ENCODE peak calls at places on chromosomes 4 and X, in six cellular contexts. L is PC-3; W is IMR-90; J is pancreas; B is CD8-positive, alpha-beta T cell; C is fibroblast of the aortic adventitia. G is an unnamed sample.

GRCh38 chr4:181538435-181538834 is 704.8 kb upstream of the TENM3 start:
- DNase-seq in L (no peak), W (no peak), J (no peak), B (no peak), C (no peak), G (no peak)

GRCh38 chrX:43526206-43526605 is 129.9 kb upstream of the MAOA start:
- DNase-seq in L (no peak), W (no peak), J (no peak), B (no peak), C (no peak), G (no peak)

GRCh38 chr4:126268106-126268505 is 953.4 kb downstream of the FAT4 start:
- DNase-seq in L (no peak), W (peak), J (no peak), B (no peak), C (peak), G (no peak)

GRCh38 chr4:176729489-176729888 is 63.2 kb downstream of the VEGFC start:
- DNase-seq in L (no peak), W (peak), J (no peak), B (no peak), C (peak), G (no peak)

GRCh38 chr4:64144994-64145393 is 264.3 kb downstream of the TECRL start:
- DNase-seq in L (peak), W (no peak), J (no peak), B (no peak), C (no peak), G (no peak)

GRCh38 chr4:104064650-104065577 is 345.1 kb upstream of the TACR3 start:
- DNase-seq in L (peak), W (no peak), J (peak), B (no peak), C (peak), G (no peak)

GRCh38 chr4:143667461-143667860 is 33.0 kb downstream of the FREM3 start:
- DNase-seq in L (no peak), W (peak), J (peak), B (no peak), C (peak), G (no peak)

GRCh38 chr4:187363453-187363852 is 632.1 kb upstream of the ZFP42 start:
- DNase-seq in L (no peak), W (no peak), J (no peak), B (no peak), C (no peak), G (no peak)

GRCh38 chr4:77854431-77855111 is 8.1 kb upstream of the MRPL1 start:
- DNase-seq in L (peak), W (no peak), J (no peak), B (peak), C (no peak), G (no peak)

GRCh38 chrX:34877451-34877850 is 65.1 kb upstream of the FAM47B start:
- DNase-seq in L (no peak), W (peak), J (no peak), B (no peak), C (no peak), G (no peak)

GRCh38 chr4:120829113-120829831 is 93.3 kb downstream of the PRDM5 start:
- DNase-seq in L (peak), W (peak), J (no peak), B (no peak), C (peak), G (no peak)

GRCh38 chr4:85677286-85677685 is 202.3 kb downstream of the ARHGAP24 start:
- DNase-seq in L (no peak), W (no peak), J (no peak), B (no peak), C (peak), G (no peak)

GRCh38 chr4:100895572-100896197 is 377.9 kb upstream of the EMCN start:
- DNase-seq in L (no peak), W (no peak), J (no peak), B (no peak), C (peak), G (no peak)

GRCh38 chr4:130479020-130479419 is 1383.1 kb downstream of the C4orf33 start:
- DNase-seq in L (peak), W (peak), J (no peak), B (no peak), C (peak), G (no peak)

GRCh38 chr4:20676773-20677172 is 23.5 kb upstream of the PACRGL start:
- DNase-seq in L (no peak), W (no peak), J (no peak), B (no peak), C (no peak), G (no peak)

GRCh38 chr4:120865985-120866384 is 56.5 kb downstream of the PRDM5 start:
- DNase-seq in L (no peak), W (peak), J (no peak), B (no peak), C (no peak), G (no peak)

GRCh38 chr4:35358001-35358584 is 886.2 kb downstream of the ARAP2 start:
- DNase-seq in L (peak), W (no peak), J (no peak), B (no peak), C (no peak), G (no peak)

GRCh38 chr4:30919458-30919857 is 199.3 kb downstream of the PCDH7 start:
- DNase-seq in L (no peak), W (no peak), J (no peak), B (no peak), C (no peak), G (no peak)

GRCh38 chr4:2812985-2813384 is 20.1 kb downstream of the SH3BP2 start:
- DNase-seq in L (no peak), W (no peak), J (no peak), B (no peak), C (no peak), G (no peak)

GRCh38 chrX:139560221-139560620 is 29.7 kb downstream of the F9 start:
- DNase-seq in L (peak), W (peak), J (no peak), B (no peak), C (peak), G (no peak)

GRCh38 chr4:45442466-45442865 is 681.4 kb downstream of the GABRG1 start:
- DNase-seq in L (peak), W (no peak), J (no peak), B (no peak), C (no peak), G (no peak)
- TF ChIP-seq CTCF in L (peak), W (no peak), J (no peak), B (no peak), C (no peak), G (no peak)

DNA sequence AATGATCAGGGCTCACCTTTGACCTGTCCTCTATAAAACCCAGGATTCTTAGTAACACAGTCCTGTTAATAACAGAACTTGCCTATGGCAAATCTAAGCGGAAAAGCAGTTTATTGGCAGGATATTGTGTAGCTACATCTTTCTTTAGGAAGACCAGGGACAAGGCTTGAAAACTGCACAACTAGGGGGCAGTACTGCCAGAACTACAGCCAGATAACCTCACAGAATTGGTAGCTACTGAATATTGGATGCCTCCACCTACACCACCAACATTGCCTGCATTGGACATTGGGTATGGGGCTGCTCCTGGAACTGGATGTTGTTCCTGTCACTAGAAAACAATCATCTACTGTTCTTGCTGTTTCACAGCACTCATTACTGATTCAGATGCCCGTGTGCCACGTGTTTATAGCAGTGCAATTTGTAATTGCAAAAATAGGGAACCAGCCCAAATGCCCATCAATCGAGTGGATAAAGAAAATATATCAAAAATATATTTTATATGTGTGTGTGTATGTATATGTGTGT is 47.4 kb downstream of the REPS2 start:
- DNase-seq in L (peak), W (no peak), J (no peak), B (no peak), C (no peak), G (no peak)
- TF ChIP-seq CTCF in L (peak), W (no peak), J (no peak), B (no peak), C (peak), G (no peak)

DNA sequence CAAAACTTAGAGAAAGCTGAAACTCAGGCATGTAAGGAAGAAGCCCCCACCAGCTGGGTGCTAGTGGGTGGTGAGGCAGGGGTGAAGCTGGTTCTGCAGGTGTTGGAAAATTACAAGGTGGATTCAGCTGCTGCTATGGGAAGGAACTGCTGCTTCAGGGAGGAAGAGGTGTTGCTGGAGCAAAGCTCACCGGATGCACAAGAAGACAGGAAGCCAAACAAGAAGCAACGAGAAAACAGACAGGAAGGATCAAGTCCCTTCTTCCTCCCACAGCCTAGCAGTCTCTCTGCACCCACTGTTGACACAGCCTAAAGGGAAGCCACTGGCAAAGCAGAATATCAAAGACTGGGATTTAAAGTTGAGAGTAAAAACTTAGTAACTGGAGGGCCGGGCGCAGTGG is 100.2 kb upstream of the JADE1 start:
- DNase-seq in L (no peak), W (no peak), J (no peak), B (no peak), C (no peak), G (no peak)
- TF ChIP-seq CTCF in L (no peak), W (no peak), J (no peak), B (no peak), C (no peak), G (no peak)

GRCh38 chr4:74830928-74831327 is 36.6 kb upstream of the BTC start:
- DNase-seq in L (no peak), W (no peak), J (no peak), B (no peak), C (no peak), G (no peak)
- TF ChIP-seq CTCF in L (peak), W (peak), J (no peak), B (no peak), C (peak), G (no peak)

DNA sequence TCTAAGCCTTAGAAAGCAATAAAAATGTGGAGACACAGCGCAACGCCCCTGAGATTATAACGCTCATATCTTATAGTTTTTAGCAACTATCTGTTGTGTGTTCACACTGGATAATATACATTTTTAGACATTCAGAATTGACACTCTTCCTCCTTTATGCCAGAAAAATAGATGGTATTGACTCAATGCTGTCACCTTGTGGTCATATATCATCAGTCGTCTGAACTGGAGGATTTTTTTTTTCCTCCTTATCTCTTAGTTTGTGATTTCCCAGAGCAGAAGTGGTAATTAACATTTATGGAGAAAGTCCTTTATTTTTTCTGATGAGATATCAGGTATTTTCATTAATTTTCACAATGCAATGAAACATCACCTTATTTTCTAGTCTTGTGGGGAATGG is 759.6 kb downstream of the RAB28 start:
- DNase-seq in L (peak), W (no peak), J (no peak), B (no peak), C (peak), G (no peak)
- TF ChIP-seq CTCF in L (peak), W (peak), J (peak), B (peak), C (peak), G (no peak)

DNA sequence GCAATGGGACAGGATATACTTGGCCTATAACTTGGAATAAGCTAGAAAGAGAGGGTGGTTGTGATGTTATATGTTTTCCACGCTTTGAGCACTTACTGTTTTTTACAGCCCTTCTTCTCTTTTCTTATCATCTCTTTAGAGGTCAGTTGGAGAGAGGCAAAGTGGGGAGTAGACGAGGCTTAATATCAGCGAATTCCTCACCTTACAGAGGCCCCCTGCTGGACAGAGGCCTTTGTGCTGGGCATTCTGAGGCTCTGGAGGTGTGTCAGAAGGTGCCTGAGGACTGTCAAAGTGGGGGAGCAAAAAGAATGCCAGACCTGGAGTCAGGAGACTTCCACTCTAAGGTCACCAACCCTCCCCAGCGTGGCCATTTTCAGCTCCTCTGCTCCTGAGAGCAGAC is 42.5 kb downstream of the MAMLD1 start:
- DNase-seq in L (peak), W (no peak), J (no peak), B (no peak), C (no peak), G (no peak)
- TF ChIP-seq CTCF in L (peak), W (peak), J (no peak), B (no peak), C (no peak), G (no peak)

G was measured in psoas muscle.